ENCODE peak calls at places on chromosomes 2 and 18, in seven cellular contexts. W, V, M, R, L, B and G are unnamed samples. For H3K4me1, the result is how much of the 10 kb centered on the place peaks cover.

GRCh38 chr2:109222825-109223471 is 93.9 kb downstream of the SH3RF3 start:
- DNase-seq in V (no peak), M (no peak), L (peak), R (no peak), W (no peak), B (no peak), G (no peak)

GRCh38 chr2:229731916-229732315 is 17.6 kb upstream of the DNER start:
- DNase-seq in W (no peak), R (no peak), V (peak), L (no peak), B (no peak), M (no peak), G (no peak)

GRCh38 chr2:49261791-49262190 is 107.5 kb upstream of the FSHR start:
- DNase-seq in W (no peak), L (no peak), V (no peak), B (no peak), M (no peak), R (no peak), G (no peak)

GRCh38 chr2:170717599-170717963 is 2.4 kb downstream of the SP5 start:
- DNase-seq in W (no peak), B (no peak), R (no peak), M (no peak), V (no peak), L (no peak), G (no peak)

GRCh38 chr2:85737481-85737880 is 16.3 kb upstream of the ATOH8 start:
- DNase-seq in M (peak), B (no peak), L (peak), V (peak), R (peak), W (no peak), G (no peak)

GRCh38 chr18:9736445-9736844 is 28.3 kb downstream of the RAB31 start:
- DNase-seq in W (no peak), B (peak), L (no peak), V (no peak), M (no peak), R (no peak), G (no peak)

GRCh38 chr2:65231121-65231520 is 3.5 kb downstream of the ACTR2 start:
- DNase-seq in W (no peak), M (no peak), V (no peak), R (no peak), L (no peak), B (no peak), G (no peak)

GRCh38 chr2:179268277-179268935 is 3.8 kb upstream of the SESTD1 start:
- DNase-seq in V (no peak), L (no peak), M (peak), W (no peak), R (no peak), B (no peak), G (no peak)

GRCh38 chr18:38450876-38451275 is 885.3 kb upstream of the CELF4 start:
- DNase-seq in L (no peak), V (no peak), B (no peak), W (no peak), R (no peak), M (no peak), G (no peak)

GRCh38 chr18:75854174-75854573 is 426.7 kb upstream of the SMIM21 start:
- DNase-seq in V (no peak), W (peak), L (no peak), M (peak), R (no peak), B (peak), G (no peak)

GRCh38 chr18:77263471-77263774 is 13.8 kb downstream of the GALR1 start:
- DNase-seq in V (no peak), L (no peak), M (no peak), W (no peak), R (no peak), B (no peak), G (no peak)

GRCh38 chr2:216768908-216769401 is 73.6 kb upstream of the IGFBP5 start:
- DNase-seq in L (no peak), M (no peak), R (no peak), W (no peak), B (no peak), V (no peak), G (no peak)

GRCh38 chr2:14572588-14573089 is 59.9 kb upstream of the LRATD1 start:
- DNase-seq in W (no peak), L (no peak), R (no peak), B (no peak), M (no peak), V (no peak), G (no peak)

GRCh38 chr2:218815649-218816048 is 16.0 kb downstream of the PRKAG3 start:
- DNase-seq in M (no peak), L (no peak), W (no peak), B (no peak), V (no peak), R (no peak), G (no peak)

GRCh38 chr2:176653856-176654443 is 384.7 kb downstream of the MTX2 start:
- DNase-seq in B (peak), L (no peak), M (peak), V (peak), R (peak), W (peak), G (no peak)

GRCh38 chr2:173448938-173449471 is 94.3 kb downstream of the CDCA7 start:
- DNase-seq in V (peak), W (peak), B (peak), M (peak), R (peak), L (peak), G (peak)

GRCh38 chr2:167212054-167212648 is 323.9 kb downstream of the XIRP2 start:
- DNase-seq in R (no peak), B (peak), L (no peak), M (peak), V (no peak), W (peak), G (peak)

GRCh38 chr2:98086491-98087446 is at the start of gene VWA3B:
- DNase-seq in L (no peak), R (peak), B (peak), M (peak), W (peak), V (peak), G (no peak)

GRCh38 chr2:46298522-46299351 is 1.5 kb downstream of the EPAS1 start:
- DNase-seq in B (no peak), M (peak), L (peak), R (peak), V (peak), W (no peak), G (no peak)

GRCh38 chr18:26778054-26778393 is 87.5 kb downstream of the AQP4 start:
- DNase-seq in V (no peak), W (no peak), B (no peak), M (no peak), R (no peak), L (no peak), G (no peak)

GRCh38 chr2:165357758-165358157 is 111.7 kb upstream of the CSRNP3 start:
- DNase-seq in M (peak), R (no peak), V (no peak), L (no peak), W (no peak), B (no peak), G (no peak)

GRCh38 chr2:163573652-163574051 is 162.2 kb downstream of the FIGN start:
- DNase-seq in V (no peak), R (no peak), W (no peak), M (no peak), L (no peak), B (no peak), G (no peak)

GRCh38 chr2:60548844-60549243 is 4.6 kb downstream of the BCL11A start:
- DNase-seq in M (no peak), B (peak), V (no peak), L (no peak), W (no peak), R (no peak), G (no peak)

GRCh38 chr2:60539177-60539576 is 14.3 kb downstream of the BCL11A start:
- DNase-seq in V (no peak), B (peak), M (no peak), L (no peak), W (no peak), R (no peak), G (no peak)

GRCh38 chr2:60540054-60540453 is 13.4 kb downstream of the BCL11A start:
- DNase-seq in R (no peak), B (peak), W (no peak), M (no peak), L (no peak), V (no peak), G (no peak)

GRCh38 chr2:60544980-60545560 is 8.4 kb downstream of the BCL11A start:
- DNase-seq in V (no peak), B (no peak), W (no peak), R (no peak), L (no peak), M (no peak), G (no peak)

DNA sequence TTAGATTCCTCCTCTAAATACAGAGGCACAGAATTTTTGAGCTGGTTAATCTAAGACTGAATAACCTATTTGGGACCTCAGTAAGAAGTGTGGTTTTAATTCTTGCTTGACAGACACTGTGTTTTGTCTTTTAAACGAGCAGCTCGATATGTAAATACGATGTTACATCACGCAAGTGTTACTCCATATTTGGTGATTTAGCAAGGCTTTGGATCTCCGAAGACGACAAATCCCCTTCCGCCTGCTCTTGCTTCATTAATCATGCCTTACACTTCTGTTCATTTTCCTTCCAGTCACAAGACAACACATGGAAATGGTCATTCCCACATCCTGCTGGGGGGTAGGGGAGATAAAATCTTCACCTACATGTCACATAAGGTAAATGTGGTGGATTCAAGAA is 9.4 kb downstream of the BCL11A start:
- DNase-seq in R (no peak), W (no peak), V (no peak), B (peak), L (no peak), M (no peak), G (no peak)
- H3K4me1 ChIP-seq in R (under half), W (under half), V (under half), B (half or more), L (half or more), M (under half), G (under half)

GRCh38 chr18:58186258-58186948 is 142.4 kb downstream of the NEDD4L start:
- DNase-seq in B (no peak), L (no peak), V (no peak), R (no peak), W (no peak), M (peak), G (peak)
- H3K4me1 ChIP-seq in B (under half), L (under half), V (under half), R (under half), W (under half), M (under half), G (under half)

GRCh38 chr2:27078267-27079194 is at the start of gene EMILIN1:
- DNase-seq in W (no peak), R (peak), M (no peak), V (peak), L (peak), B (no peak), G (no peak)
- H3K4me1 ChIP-seq in W (under half), R (under half), M (under half), V (under half), L (under half), B (under half), G (under half)

GRCh38 chr2:9285385-9285784 is 78.8 kb downstream of the ASAP2 start:
- DNase-seq in W (no peak), R (no peak), L (no peak), M (no peak), B (no peak), V (no peak), G (no peak)
- H3K4me1 ChIP-seq in W (half or more), R (under half), L (under half), M (half or more), B (under half), V (under half), G (half or more)

GRCh38 chr18:62335494-62335893 is 10.4 kb downstream of the TNFRSF11A start:
- DNase-seq in L (no peak), W (no peak), M (no peak), V (no peak), R (no peak), B (no peak), G (no peak)

GRCh38 chr18:62336618-62337017 is 11.5 kb downstream of the TNFRSF11A start:
- DNase-seq in L (no peak), R (no peak), W (no peak), B (no peak), V (no peak), M (no peak), G (no peak)

GRCh38 chr18:62339106-62339988 is 14.2 kb downstream of the TNFRSF11A start:
- DNase-seq in M (peak), R (no peak), W (peak), B (no peak), V (no peak), L (no peak), G (no peak)

GRCh38 chr18:62338446-62339105 is 13.5 kb downstream of the TNFRSF11A start:
- DNase-seq in V (no peak), W (no peak), B (no peak), R (no peak), M (no peak), L (no peak), G (no peak)

GRCh38 chr18:62337336-62337735 is 12.2 kb downstream of the TNFRSF11A start:
- DNase-seq in L (no peak), B (no peak), M (no peak), V (no peak), W (no peak), R (no peak), G (no peak)
- H3K4me1 ChIP-seq in L (under half), B (under half), M (under half), V (under half), W (under half), R (under half), G (half or more)

GRCh38 chr2:10126627-10127026 is 4.1 kb downstream of the RRM2 start:
- DNase-seq in B (no peak), V (no peak), M (no peak), L (peak), W (no peak), R (no peak), G (no peak)
- H3K4me1 ChIP-seq in B (under half), V (under half), M (under half), L (under half), W (under half), R (under half), G (under half)